ENCODE peak calls at places on chromosomes 5 and 9, in nine cellular contexts. One of them, this sample, is unnamed.

GRCh38 chr5:152376871-152377270 is 28.2 kb downstream of the NMUR2 start:
- DNase-seq in SK-N-SH: no peak
- DNase-seq in heart left ventricle: no peak
- DNase-seq in HFFc6: no peak
- DNase-seq in lower leg skin: no peak
- DNase-seq in endothelial cell: no peak
- DNase-seq in CD8-positive, alpha-beta T cell: no peak
- DNase-seq in GM23338: no peak
- DNase-seq in WTC11: no peak
- DNase-seq in this sample: no peak

GRCh38 chr5:138213161-138214029 is at the start of gene CDC23:
- DNase-seq in HFFc6: peak
- DNase-seq in GM23338: peak
- DNase-seq in endothelial cell: peak
- DNase-seq in lower leg skin: peak
- DNase-seq in heart left ventricle: peak
- DNase-seq in CD8-positive, alpha-beta T cell: peak
- DNase-seq in SK-N-SH: peak
- DNase-seq in WTC11: peak
- DNase-seq in this sample: peak

GRCh38 chr9:7316967-7317366 is 482.6 kb downstream of the DMAC1 start:
- DNase-seq in GM23338: peak
- DNase-seq in endothelial cell: no peak
- DNase-seq in WTC11: no peak
- DNase-seq in SK-N-SH: no peak
- DNase-seq in heart left ventricle: no peak
- DNase-seq in HFFc6: no peak
- DNase-seq in lower leg skin: no peak
- DNase-seq in CD8-positive, alpha-beta T cell: no peak
- DNase-seq in this sample: no peak

GRCh38 chr5:65742565-65743231 is 20.7 kb downstream of the NLN start:
- DNase-seq in SK-N-SH: peak
- DNase-seq in lower leg skin: no peak
- DNase-seq in endothelial cell: peak
- DNase-seq in GM23338: peak
- DNase-seq in heart left ventricle: no peak
- DNase-seq in HFFc6: peak
- DNase-seq in CD8-positive, alpha-beta T cell: no peak
- DNase-seq in WTC11: no peak
- DNase-seq in this sample: no peak

GRCh38 chr9:88776717-88777497 is 214.4 kb upstream of the S1PR3 start:
- DNase-seq in GM23338: no peak
- DNase-seq in SK-N-SH: no peak
- DNase-seq in CD8-positive, alpha-beta T cell: no peak
- DNase-seq in heart left ventricle: no peak
- DNase-seq in lower leg skin: no peak
- DNase-seq in HFFc6: peak
- DNase-seq in WTC11: no peak
- DNase-seq in endothelial cell: no peak
- DNase-seq in this sample: no peak

GRCh38 chr5:146947181-146947941 is 68.8 kb upstream of the PPP2R2B start:
- DNase-seq in HFFc6: peak
- DNase-seq in heart left ventricle: no peak
- DNase-seq in CD8-positive, alpha-beta T cell: peak
- DNase-seq in lower leg skin: no peak
- DNase-seq in GM23338: peak
- DNase-seq in SK-N-SH: peak
- DNase-seq in endothelial cell: peak
- DNase-seq in WTC11: peak
- DNase-seq in this sample: peak

GRCh38 chr5:170333161-170333909 is 35.8 kb upstream of the LCP2 start:
- DNase-seq in GM23338: peak
- DNase-seq in CD8-positive, alpha-beta T cell: peak
- DNase-seq in SK-N-SH: no peak
- DNase-seq in lower leg skin: no peak
- DNase-seq in heart left ventricle: no peak
- DNase-seq in HFFc6: no peak
- DNase-seq in endothelial cell: no peak
- DNase-seq in WTC11: peak
- DNase-seq in this sample: peak

GRCh38 chr5:73120222-73121108 is at the start of gene TMEM171:
- DNase-seq in CD8-positive, alpha-beta T cell: no peak
- DNase-seq in endothelial cell: peak
- DNase-seq in SK-N-SH: peak
- DNase-seq in lower leg skin: no peak
- DNase-seq in heart left ventricle: no peak
- DNase-seq in WTC11: peak
- DNase-seq in GM23338: peak
- DNase-seq in HFFc6: no peak
- DNase-seq in this sample: peak

DNA sequence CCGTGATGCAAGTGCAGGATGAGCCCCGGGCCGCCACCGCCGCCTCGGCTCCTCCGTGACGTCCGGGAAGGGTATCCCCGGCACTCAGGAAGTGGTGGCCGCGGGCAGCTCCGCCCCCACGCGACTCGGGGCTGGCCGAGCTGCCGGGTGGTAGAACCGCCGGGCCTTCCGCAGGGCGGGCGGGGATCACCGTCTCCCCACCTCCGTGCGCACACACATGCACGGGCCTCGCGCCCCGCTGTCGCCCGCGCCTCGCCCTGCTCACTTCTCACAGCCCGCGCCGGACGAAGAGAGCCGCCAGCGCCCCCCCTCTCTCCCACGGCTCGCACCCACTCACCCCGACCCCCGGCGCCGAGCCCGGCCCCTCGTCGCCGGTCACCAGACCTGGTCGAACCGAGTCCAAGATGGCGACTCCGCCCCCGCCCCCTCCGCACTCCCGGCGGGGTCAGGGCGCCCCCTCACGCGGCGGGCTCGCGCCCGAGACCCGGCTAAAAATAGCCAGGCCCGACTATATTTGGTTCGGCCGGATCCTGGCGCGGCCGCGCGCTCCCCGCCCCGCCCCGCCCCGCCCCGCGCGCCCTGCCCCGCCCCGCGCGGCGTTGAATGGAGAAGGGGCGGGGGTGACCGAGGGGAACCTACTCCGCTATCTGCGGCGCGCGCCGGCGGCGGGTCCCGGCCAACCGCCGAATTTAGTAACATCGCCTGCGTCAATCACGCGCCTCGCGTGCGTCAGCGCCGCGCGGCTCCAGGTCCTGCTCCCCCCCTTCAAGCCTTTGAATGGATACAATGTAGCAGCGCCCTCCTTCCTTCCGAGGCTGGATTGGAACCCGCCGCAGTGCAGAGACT is 2.0 kb upstream of the NR4A3 start:
- DNase-seq in lower leg skin: peak
- DNase-seq in HFFc6: peak
- DNase-seq in GM23338: peak
- DNase-seq in heart left ventricle: peak
- DNase-seq in CD8-positive, alpha-beta T cell: peak
- DNase-seq in endothelial cell: peak
- DNase-seq in WTC11: peak
- DNase-seq in SK-N-SH: peak
- DNase-seq in this sample: peak
- TF ChIP-seq CTCF in lower leg skin: no peak
- TF ChIP-seq CTCF in HFFc6: peak
- TF ChIP-seq CTCF in GM23338: no peak
- TF ChIP-seq CTCF in heart left ventricle: no peak
- TF ChIP-seq CTCF in CD8-positive, alpha-beta T cell: no peak
- TF ChIP-seq CTCF in endothelial cell: no peak
- TF ChIP-seq CTCF in WTC11: no peak
- TF ChIP-seq CTCF in SK-N-SH: peak
- TF ChIP-seq CTCF in this sample: peak

DNA sequence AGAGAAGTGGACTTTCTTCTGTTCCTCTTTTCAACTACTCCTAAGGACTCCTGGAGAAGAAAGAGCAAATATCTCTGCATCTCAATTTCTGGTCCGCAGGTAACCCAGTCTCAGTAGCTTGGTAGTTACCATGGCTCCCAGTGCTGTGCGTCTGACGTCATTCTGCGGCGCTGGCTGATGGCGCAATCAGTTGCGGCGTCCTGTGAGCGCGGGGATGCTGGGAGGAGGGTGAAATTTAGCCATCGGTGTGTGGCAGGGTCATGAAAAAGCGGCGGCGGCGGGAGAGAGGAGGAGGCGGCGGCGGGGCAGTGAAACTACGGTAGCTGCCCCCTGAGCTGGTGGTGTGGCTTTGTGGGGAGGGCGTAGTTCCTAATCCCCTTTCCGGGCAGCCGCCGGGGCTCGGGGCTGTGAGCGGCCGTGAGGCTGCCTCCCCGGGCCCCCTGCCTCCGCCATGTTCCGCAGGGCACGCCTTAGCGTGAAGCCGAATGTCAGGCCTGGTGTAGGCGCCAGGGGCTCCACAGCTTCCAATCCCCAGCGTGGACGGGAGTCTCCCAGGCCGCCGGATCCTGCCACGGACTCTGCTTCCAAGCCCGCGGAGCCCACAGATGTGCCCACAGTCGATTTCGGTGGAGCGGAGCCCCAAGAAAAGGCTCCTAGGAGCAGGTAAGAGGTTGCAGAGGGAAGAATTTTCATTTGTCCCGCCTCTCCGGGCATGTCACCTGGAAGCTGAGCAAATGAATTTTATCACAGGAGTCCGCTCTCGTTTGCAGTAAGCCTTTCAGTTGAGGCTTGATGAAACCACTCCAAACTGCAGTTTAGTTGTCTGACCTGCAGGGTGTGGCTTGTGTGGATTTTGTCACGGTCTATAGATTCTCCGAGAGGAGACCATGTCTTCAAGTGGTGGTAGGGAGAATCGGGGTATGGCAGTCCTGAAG is at the start of gene BDP1:
- DNase-seq in lower leg skin: peak
- DNase-seq in GM23338: peak
- DNase-seq in CD8-positive, alpha-beta T cell: peak
- DNase-seq in heart left ventricle: peak
- DNase-seq in WTC11: peak
- DNase-seq in SK-N-SH: peak
- DNase-seq in endothelial cell: peak
- DNase-seq in HFFc6: peak
- DNase-seq in this sample: peak
- TF ChIP-seq CTCF in lower leg skin: no peak
- TF ChIP-seq CTCF in GM23338: no peak
- TF ChIP-seq CTCF in CD8-positive, alpha-beta T cell: peak
- TF ChIP-seq CTCF in heart left ventricle: no peak
- TF ChIP-seq CTCF in WTC11: no peak
- TF ChIP-seq CTCF in SK-N-SH: peak
- TF ChIP-seq CTCF in endothelial cell: peak
- TF ChIP-seq CTCF in HFFc6: peak
- TF ChIP-seq CTCF in this sample: peak

GRCh38 chr9:20623021-20623747 is 885 bp upstream of the MLLT3 start:
- DNase-seq in SK-N-SH: no peak
- DNase-seq in WTC11: peak
- DNase-seq in lower leg skin: peak
- DNase-seq in heart left ventricle: peak
- DNase-seq in GM23338: peak
- DNase-seq in CD8-positive, alpha-beta T cell: peak
- DNase-seq in HFFc6: no peak
- DNase-seq in endothelial cell: peak
- DNase-seq in this sample: no peak

GRCh38 chr9:20624201-20625002 is 2.1 kb upstream of the MLLT3 start:
- DNase-seq in SK-N-SH: peak
- DNase-seq in GM23338: peak
- DNase-seq in HFFc6: peak
- DNase-seq in CD8-positive, alpha-beta T cell: peak
- DNase-seq in lower leg skin: peak
- DNase-seq in endothelial cell: peak
- DNase-seq in heart left ventricle: peak
- DNase-seq in WTC11: peak
- DNase-seq in this sample: peak

GRCh38 chr9:20623748-20624124 is 1.4 kb upstream of the MLLT3 start:
- DNase-seq in SK-N-SH: no peak
- DNase-seq in GM23338: no peak
- DNase-seq in HFFc6: no peak
- DNase-seq in endothelial cell: no peak
- DNase-seq in lower leg skin: no peak
- DNase-seq in CD8-positive, alpha-beta T cell: no peak
- DNase-seq in heart left ventricle: no peak
- DNase-seq in WTC11: no peak
- DNase-seq in this sample: no peak

GRCh38 chr9:20622330-20623020 is at the start of gene MLLT3:
- DNase-seq in heart left ventricle: peak
- DNase-seq in CD8-positive, alpha-beta T cell: peak
- DNase-seq in lower leg skin: peak
- DNase-seq in endothelial cell: peak
- DNase-seq in GM23338: peak
- DNase-seq in SK-N-SH: peak
- DNase-seq in HFFc6: peak
- DNase-seq in WTC11: peak
- DNase-seq in this sample: peak

DNA sequence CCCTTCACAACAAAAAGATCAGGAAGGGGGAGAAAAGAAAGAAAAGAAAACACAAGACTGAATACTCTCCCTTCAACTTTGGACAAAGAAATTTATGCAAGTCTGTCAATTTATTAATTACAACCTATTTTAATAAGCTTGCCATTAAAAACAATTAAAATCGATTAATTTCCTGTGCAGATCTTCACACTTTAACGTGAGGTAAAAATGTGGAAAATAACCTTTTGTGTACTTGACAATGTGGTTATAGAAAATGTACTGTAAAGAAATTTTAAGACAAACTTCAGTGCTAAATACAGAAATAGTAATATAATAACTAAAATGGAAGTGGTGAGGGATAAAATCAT is 2.7 kb upstream of the MLLT3 start:
- DNase-seq in WTC11: no peak
- DNase-seq in CD8-positive, alpha-beta T cell: no peak
- DNase-seq in SK-N-SH: no peak
- DNase-seq in heart left ventricle: no peak
- DNase-seq in endothelial cell: no peak
- DNase-seq in lower leg skin: no peak
- DNase-seq in HFFc6: no peak
- DNase-seq in GM23338: no peak
- DNase-seq in this sample: no peak
- TF ChIP-seq CTCF in WTC11: no peak
- TF ChIP-seq CTCF in CD8-positive, alpha-beta T cell: peak
- TF ChIP-seq CTCF in SK-N-SH: no peak
- TF ChIP-seq CTCF in heart left ventricle: no peak
- TF ChIP-seq CTCF in endothelial cell: no peak
- TF ChIP-seq CTCF in lower leg skin: no peak
- TF ChIP-seq CTCF in HFFc6: peak
- TF ChIP-seq CTCF in GM23338: no peak
- TF ChIP-seq CTCF in this sample: no peak

GRCh38 chr5:135891804-135892203 is 3.8 kb downstream of the IL9 start:
- DNase-seq in heart left ventricle: no peak
- DNase-seq in CD8-positive, alpha-beta T cell: no peak
- DNase-seq in WTC11: peak
- DNase-seq in SK-N-SH: no peak
- DNase-seq in lower leg skin: no peak
- DNase-seq in endothelial cell: peak
- DNase-seq in HFFc6: no peak
- DNase-seq in GM23338: peak
- DNase-seq in this sample: peak
- TF ChIP-seq CTCF in heart left ventricle: no peak
- TF ChIP-seq CTCF in CD8-positive, alpha-beta T cell: no peak
- TF ChIP-seq CTCF in WTC11: no peak
- TF ChIP-seq CTCF in SK-N-SH: peak
- TF ChIP-seq CTCF in lower leg skin: no peak
- TF ChIP-seq CTCF in endothelial cell: no peak
- TF ChIP-seq CTCF in HFFc6: peak
- TF ChIP-seq CTCF in GM23338: peak
- TF ChIP-seq CTCF in this sample: peak

GRCh38 chr9:119991797-119992196 is 588.2 kb downstream of the CDK5RAP2 start:
- DNase-seq in lower leg skin: no peak
- DNase-seq in WTC11: no peak
- DNase-seq in SK-N-SH: no peak
- DNase-seq in heart left ventricle: no peak
- DNase-seq in endothelial cell: no peak
- DNase-seq in GM23338: no peak
- DNase-seq in HFFc6: no peak
- DNase-seq in CD8-positive, alpha-beta T cell: no peak
- DNase-seq in this sample: no peak

GRCh38 chr9:119986205-119986604 is 593.8 kb downstream of the CDK5RAP2 start:
- DNase-seq in CD8-positive, alpha-beta T cell: no peak
- DNase-seq in lower leg skin: no peak
- DNase-seq in WTC11: no peak
- DNase-seq in SK-N-SH: no peak
- DNase-seq in endothelial cell: no peak
- DNase-seq in GM23338: no peak
- DNase-seq in HFFc6: no peak
- DNase-seq in heart left ventricle: no peak
- DNase-seq in this sample: no peak
- TF ChIP-seq CTCF in CD8-positive, alpha-beta T cell: no peak
- TF ChIP-seq CTCF in lower leg skin: no peak
- TF ChIP-seq CTCF in WTC11: no peak
- TF ChIP-seq CTCF in SK-N-SH: no peak
- TF ChIP-seq CTCF in endothelial cell: no peak
- TF ChIP-seq CTCF in GM23338: no peak
- TF ChIP-seq CTCF in HFFc6: no peak
- TF ChIP-seq CTCF in heart left ventricle: no peak
- TF ChIP-seq CTCF in this sample: no peak